ENCODE peak calls at places on chromosomes 11 and 22, in eight cellular contexts. Y is stomach, F is HCT116, P is A549, S is sigmoid colon, Z is IMR-90, X is adrenal gland, V is spleen. N is an unnamed sample.

GRCh38 chr11:65786786-65787636 is at the start of gene OVOL1:
- DNase-seq in X (no peak), V (peak; percentile 84), S (no peak), P (no peak), Y (peak; percentile 88), Z (no peak), F (peak; percentile 56), N (no peak)

GRCh38 chr11:17538731-17539130 is 5.5 kb downstream of the USH1C start:
- DNase-seq in S (peak; percentile 35), X (no peak), V (peak; percentile 65), Y (no peak), P (no peak), Z (no peak), F (no peak), N (no peak)

GRCh38 chr11:105929381-105929955 is 92.6 kb downstream of the MSANTD4 start:
- DNase-seq in Z (peak; percentile 22), V (no peak), F (no peak), P (no peak), Y (no peak), X (no peak), S (no peak), N (no peak)

GRCh38 chr11:10543782-10544181 is 2.8 kb upstream of the RNF141 start:
- DNase-seq in P (no peak), X (no peak), S (no peak), Y (no peak), Z (no peak), F (no peak), V (peak; percentile 80), N (no peak)

GRCh38 chr11:64861227-64861970 is 16.9 kb upstream of the CDC42BPG start:
- DNase-seq in F (no peak), Y (no peak), S (no peak), P (no peak), V (peak; percentile 70), Z (no peak), X (no peak), N (no peak)

GRCh38 chr11:67351275-67352005 is 1.9 kb downstream of the POLD4 start:
- DNase-seq in Z (peak; percentile 80), S (peak; percentile 84), P (peak; percentile 89), X (peak; percentile 64), V (peak; percentile 90), F (peak; percentile 62), Y (peak; percentile 75), N (peak; percentile 77)

GRCh38 chr11:17276236-17277023 is at the start of gene NUCB2:
- DNase-seq in Y (peak; percentile 98), Z (peak; percentile 93), F (peak; percentile 89), V (peak; percentile 99), X (peak; percentile 98), P (peak; percentile 95), S (peak; percentile 98), N (peak; percentile 91)

GRCh38 chr22:25021409-25021808 is 68.9 kb downstream of the KIAA1671 start:
- DNase-seq in V (no peak), S (no peak), F (no peak), X (no peak), Y (no peak), P (no peak), Z (no peak), N (no peak)

GRCh38 chr22:47445716-47446290 is 683.4 kb downstream of the TBC1D22A start:
- DNase-seq in Z (no peak), V (no peak), F (no peak), S (no peak), X (no peak), Y (no peak), P (no peak), N (no peak)

GRCh38 chr11:14148653-14149273 is 186.2 kb downstream of the SPON1 start:
- DNase-seq in P (peak; percentile 46), S (no peak), Z (peak; percentile 44), V (no peak), F (peak; percentile 29), X (no peak), Y (no peak), N (no peak)

GRCh38 chr11:107182983-107183382 is 164.7 kb upstream of the GUCY1A2 start:
- DNase-seq in Z (no peak), Y (no peak), P (no peak), F (no peak), V (no peak), X (no peak), S (no peak), N (no peak)

GRCh38 chr11:12200359-12201015 is 90.1 kb downstream of the MICAL2 start:
- DNase-seq in S (peak; percentile 82), F (no peak), Z (peak; percentile 83), X (no peak), V (no peak), P (no peak), Y (no peak), N (no peak)

GRCh38 chr11:12199231-12199948 is 89.0 kb downstream of the MICAL2 start:
- DNase-seq in Y (no peak), X (no peak), S (no peak), Z (no peak), P (no peak), F (no peak), V (no peak), N (no peak)

GRCh38 chr11:12198261-12198925 is 88.0 kb downstream of the MICAL2 start:
- DNase-seq in Y (peak; percentile 46), V (no peak), X (no peak), F (no peak), P (no peak), Z (no peak), S (no peak), N (no peak)

GRCh38 chr11:12202911-12203310 is 92.5 kb downstream of the MICAL2 start:
- DNase-seq in P (no peak), Z (no peak), F (no peak), Y (no peak), V (no peak), S (no peak), X (no peak), N (no peak)

DNA sequence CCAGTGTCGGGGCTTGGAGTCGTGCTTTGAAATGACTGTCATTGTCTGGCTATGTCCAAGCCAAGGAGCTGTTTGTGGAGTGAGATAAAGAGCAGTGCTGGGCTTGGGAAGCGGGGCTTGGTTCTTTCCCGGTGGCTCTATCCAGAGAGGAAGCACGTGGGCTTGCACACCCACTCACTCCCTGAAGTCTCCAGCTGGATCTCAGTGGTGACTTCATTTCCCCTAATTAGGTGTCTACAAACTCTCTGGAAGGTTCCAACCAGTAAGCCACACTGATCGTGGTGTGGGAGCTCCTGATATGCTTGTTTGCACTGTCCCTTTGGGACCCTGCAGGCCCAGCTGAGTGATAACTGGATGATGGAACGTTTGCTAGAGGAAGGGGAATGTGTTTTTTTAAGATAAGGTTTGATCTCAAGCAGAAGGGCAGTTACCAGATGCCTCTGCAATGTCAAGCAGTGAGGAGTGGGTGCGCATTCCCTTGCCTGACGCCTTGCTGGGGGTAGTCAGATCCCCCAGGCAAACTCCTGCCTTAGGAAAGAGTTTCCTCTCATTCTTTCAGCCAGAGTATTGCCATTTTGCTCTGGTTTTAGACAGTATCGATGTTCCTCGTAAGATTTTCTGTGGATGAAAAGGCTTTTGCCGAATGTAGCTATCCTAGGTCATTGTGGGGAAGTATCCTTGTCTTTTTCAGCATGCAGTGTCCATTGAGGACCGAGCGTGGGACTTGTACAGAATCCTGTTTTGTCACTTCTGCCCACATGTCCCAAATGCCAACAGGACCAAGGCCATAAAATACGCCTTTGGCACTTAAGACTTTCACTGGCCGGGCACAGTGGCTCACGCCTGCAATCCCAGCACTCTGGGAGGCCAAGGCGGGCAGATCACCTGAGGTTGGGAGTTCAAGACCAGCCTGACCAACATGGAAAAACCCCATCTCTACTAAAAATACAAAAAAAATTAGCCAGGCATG is 90.9 kb downstream of the MICAL2 start:
- DNase-seq in F (no peak), V (no peak), Z (peak; percentile 97), P (peak; percentile 19), X (peak; percentile 31), S (no peak), Y (no peak), N (no peak)
- TF ChIP-seq POLR2A in F (no peak), V (no peak), Z (peak; percentile 56), P (no peak), X (no peak), S (no peak), Y (no peak), N (no peak)

DNA sequence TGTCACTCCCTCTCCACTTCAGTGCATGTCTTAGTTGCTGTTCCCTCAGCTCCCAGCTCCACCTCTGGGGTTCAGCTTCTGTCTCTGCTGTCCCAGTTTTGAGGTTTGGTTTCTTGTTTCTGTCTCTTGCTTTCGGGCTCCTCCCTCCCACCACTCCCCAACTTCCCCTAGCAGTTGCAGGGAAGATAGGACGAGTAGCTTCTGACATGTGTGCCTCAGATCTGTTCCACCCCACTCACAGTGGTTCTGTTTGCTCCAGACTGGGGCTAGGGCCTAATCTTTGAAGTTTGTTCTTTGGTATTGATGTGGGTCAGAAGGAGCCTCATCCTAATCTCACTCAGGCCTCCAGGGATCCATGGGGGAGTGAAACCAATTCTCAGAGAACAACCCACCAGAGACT is 2.6 kb upstream of the RRM1 start:
- DNase-seq in X (no peak), Y (no peak), Z (no peak), F (no peak), V (no peak), S (no peak), P (no peak), N (no peak)
- TF ChIP-seq POLR2A in X (no peak), Y (no peak), Z (no peak), F (no peak), V (no peak), S (no peak), P (no peak), N (no peak)

GRCh38 chr22:39490135-39490798 is 11.8 kb upstream of the MIEF1 start:
- DNase-seq in F (peak; percentile 79), S (peak; percentile 85), Z (peak; percentile 65), P (peak; percentile 74), Y (peak; percentile 76), V (peak; percentile 97), X (peak; percentile 85), N (peak; percentile 94)

GRCh38 chr22:39490966-39491680 is 11.0 kb upstream of the MIEF1 start:
- DNase-seq in X (no peak), P (no peak), Y (no peak), S (peak; percentile 52), Z (no peak), F (no peak), V (no peak), N (no peak)

GRCh38 chr22:39493759-39494158 is 8.3 kb upstream of the MIEF1 start:
- DNase-seq in V (no peak), Y (no peak), F (no peak), X (no peak), S (no peak), Z (peak; percentile 92), P (no peak), N (peak; percentile 67)

GRCh38 chr22:39492186-39492585 is 9.9 kb upstream of the MIEF1 start:
- DNase-seq in V (no peak), P (no peak), X (no peak), F (no peak), S (no peak), Z (no peak), Y (no peak), N (no peak)

DNA sequence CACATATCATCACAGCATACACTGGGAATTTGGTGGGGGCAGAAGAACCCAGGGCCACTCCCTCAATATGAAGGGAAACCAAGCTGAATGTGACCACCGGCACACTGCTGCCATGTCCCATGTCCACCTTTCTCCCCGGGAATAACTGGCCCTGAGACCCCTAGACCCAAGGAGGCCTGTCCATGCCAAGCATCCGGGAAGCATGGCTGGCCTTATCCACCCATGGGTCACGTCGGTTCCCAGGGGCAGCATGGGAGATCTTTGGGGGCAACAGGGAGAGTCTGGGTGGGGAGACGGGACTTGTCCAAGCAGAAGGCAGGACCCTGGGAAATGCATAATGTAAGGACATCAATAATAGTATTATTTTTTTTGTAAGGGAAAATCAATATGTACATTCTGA is 10.4 kb upstream of the MIEF1 start:
- DNase-seq in X (no peak), Z (no peak), V (no peak), F (no peak), P (no peak), Y (no peak), S (no peak), N (no peak)
- TF ChIP-seq POLR2A in X (no peak), Z (no peak), V (no peak), F (no peak), P (no peak), Y (no peak), S (no peak), N (no peak)

GRCh38 chr22:49933236-49933921 is 14.9 kb downstream of the CRELD2 start:
- DNase-seq in V (peak; percentile 83), S (peak; percentile 94), X (peak; percentile 66), F (no peak), Z (no peak), Y (peak; percentile 64), P (no peak), N (no peak)
- TF ChIP-seq POLR2A in V (no peak), S (no peak), X (peak; percentile 53), F (no peak), Z (no peak), Y (no peak), P (no peak), N (no peak)

N was measured in H54.